ENCODE peak calls at places on chromosomes 7 and 10, in six cellular contexts. I is IMR-90, H is H9, A is trophoblast cell, S is mesendoderm, D is mesenchymal stem cell. M is an unnamed sample.

GRCh38 chr7:120992272-120993010 is 3.9 kb downstream of the CPED1 start:
- DNase-seq in D (no peak), A (no peak), S (no peak), I (no peak), H (no peak), M (no peak)

GRCh38 chr7:147276783-147277370 is 1160.3 kb downstream of the CNTNAP2 start:
- DNase-seq in I (no peak), A (no peak), S (no peak), H (no peak), D (no peak), M (no peak)

GRCh38 chr7:63931985-63932577 is 66.6 kb upstream of the ZNF722 start:
- DNase-seq in D (no peak), S (no peak), A (no peak), I (no peak), H (no peak), M (no peak)

GRCh38 chr7:105713488-105714465 is 132.5 kb upstream of the EFCAB10 start:
- DNase-seq in S (no peak), I (no peak), H (no peak), D (no peak), A (peak), M (no peak)

GRCh38 chr10:47113907-47114500 is 186.0 kb upstream of the GDF10 start:
- DNase-seq in I (no peak), D (no peak), S (no peak), H (no peak), A (no peak), M (no peak)

GRCh38 chr7:18593602-18594279 is 98.2 kb downstream of the HDAC9 start:
- DNase-seq in I (peak), H (no peak), S (no peak), A (no peak), D (peak), M (no peak)

GRCh38 chr7:25790261-25790660 is 361.7 kb upstream of the NFE2L3 start:
- DNase-seq in H (no peak), I (no peak), D (peak), S (no peak), A (no peak), M (no peak)

GRCh38 chr10:119815671-119816070 is 57.0 kb downstream of the MCMBP start:
- DNase-seq in I (no peak), H (no peak), A (no peak), S (no peak), D (no peak), M (no peak)

GRCh38 chr10:30433779-30434272 is at the start of gene MAP3K8:
- DNase-seq in H (peak), S (peak), I (peak), A (peak), D (peak), M (peak)

GRCh38 chr7:50270531-50271018 is 33.9 kb upstream of the IKZF1 start:
- DNase-seq in S (no peak), D (no peak), H (no peak), A (no peak), I (no peak), M (no peak)

DNA sequence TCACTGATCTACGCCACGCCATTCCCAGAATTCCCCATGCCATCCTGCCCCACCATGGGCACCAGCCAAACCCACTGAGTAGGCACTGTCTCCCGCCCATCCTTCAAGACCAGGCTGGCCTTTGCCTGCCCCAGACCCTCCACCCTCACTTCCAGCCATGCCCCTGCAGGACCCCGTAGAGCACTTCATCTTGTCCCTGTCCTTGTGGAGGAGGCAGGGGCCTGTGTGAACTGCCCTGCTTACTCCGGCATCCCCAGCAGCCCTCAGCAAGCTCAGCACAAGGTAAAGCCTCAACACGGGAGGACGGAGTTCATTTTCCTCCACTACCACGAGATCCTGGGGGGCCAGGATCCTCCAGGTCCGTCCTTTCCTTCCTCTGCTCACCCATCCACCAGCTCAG is 577.7 kb downstream of the PTPRN2 start:
- DNase-seq in H (no peak), I (no peak), A (no peak), S (no peak), D (no peak), M (no peak)
- H2BK120ac ChIP-seq in H (no peak), I (no peak), A (no peak), S (no peak), D (no peak), M (no peak)

GRCh38 chr7:120164-120555 is 72.2 kb upstream of the FAM20C start:
- DNase-seq in H (no peak), A (no peak), I (no peak), S (no peak), D (no peak), M (no peak)
- H2BK120ac ChIP-seq in H (no peak), A (no peak), I (no peak), S (no peak), D (no peak), M (no peak)

GRCh38 chr7:45583296-45583695 is 9.1 kb downstream of the ADCY1 start:
- DNase-seq in I (no peak), H (no peak), D (no peak), A (no peak), S (no peak), M (no peak)
- H2BK120ac ChIP-seq in I (no peak), H (no peak), D (no peak), A (no peak), S (no peak), M (no peak)

GRCh38 chr10:21516270-21517131 is 9.0 kb downstream of the SKIDA1 start:
- DNase-seq in I (peak), A (peak), S (peak), H (peak), D (peak), M (no peak)

GRCh38 chr10:21517983-21518628 is 7.4 kb downstream of the SKIDA1 start:
- DNase-seq in I (peak), H (no peak), S (peak), A (no peak), D (peak), M (no peak)

GRCh38 chr10:21518629-21519321 is 6.7 kb downstream of the SKIDA1 start:
- DNase-seq in H (no peak), A (no peak), S (peak), I (peak), D (peak), M (no peak)

GRCh38 chr10:21515581-21516269 is 9.8 kb downstream of the SKIDA1 start:
- DNase-seq in A (no peak), H (no peak), D (no peak), I (no peak), S (peak), M (no peak)

GRCh38 chr10:21517134-21517982 is 8.1 kb downstream of the SKIDA1 start:
- DNase-seq in I (peak), H (peak), D (peak), S (peak), A (peak), M (no peak)
- H2BK120ac ChIP-seq in I (peak), H (no peak), D (peak), S (peak), A (peak), M (peak)

DNA sequence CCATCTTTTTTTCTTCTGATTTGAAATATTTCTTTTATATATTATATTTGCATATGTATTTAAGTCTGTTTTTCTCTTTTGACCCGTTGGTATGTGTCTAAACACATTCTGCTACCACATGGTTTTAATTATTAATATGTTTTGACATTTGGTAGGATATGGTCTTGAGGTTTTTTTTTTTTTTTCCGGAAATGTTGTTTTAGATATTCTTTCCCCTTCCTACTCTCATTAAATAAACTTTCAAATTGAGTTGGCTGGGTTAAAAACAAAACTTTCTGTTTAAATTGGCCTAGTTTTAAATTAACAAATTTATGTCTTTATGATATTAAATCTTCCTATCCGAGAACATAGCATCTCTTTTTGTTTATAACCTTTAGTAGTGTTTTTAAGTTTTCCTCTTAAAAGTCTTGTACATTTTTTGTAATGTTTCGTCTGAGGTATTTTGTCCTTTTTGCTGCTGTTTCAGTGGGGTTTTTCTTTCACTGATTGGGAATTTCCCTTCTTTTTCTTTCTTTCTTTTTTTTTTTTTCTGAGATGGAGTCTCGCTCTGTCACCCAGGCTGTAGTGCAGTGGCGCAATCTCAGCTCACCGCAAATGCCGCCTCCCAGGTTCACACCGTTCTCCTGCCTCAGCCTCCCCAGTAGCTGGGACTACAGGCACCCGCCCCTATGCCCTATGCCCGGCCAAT is 25.4 kb downstream of the STAM start:
- DNase-seq in D (no peak), A (no peak), S (no peak), I (no peak), H (no peak), M (no peak)
- H2BK120ac ChIP-seq in D (no peak), A (no peak), S (no peak), I (no peak), H (no peak), M (no peak)

GRCh38 chr10:131083915-131084790 is 227.4 kb downstream of the TCERG1L start:
- DNase-seq in S (peak), I (no peak), D (no peak), H (peak), A (no peak), M (no peak)
- H2BK120ac ChIP-seq in S (no peak), I (no peak), D (no peak), H (no peak), A (peak), M (no peak)

DNA sequence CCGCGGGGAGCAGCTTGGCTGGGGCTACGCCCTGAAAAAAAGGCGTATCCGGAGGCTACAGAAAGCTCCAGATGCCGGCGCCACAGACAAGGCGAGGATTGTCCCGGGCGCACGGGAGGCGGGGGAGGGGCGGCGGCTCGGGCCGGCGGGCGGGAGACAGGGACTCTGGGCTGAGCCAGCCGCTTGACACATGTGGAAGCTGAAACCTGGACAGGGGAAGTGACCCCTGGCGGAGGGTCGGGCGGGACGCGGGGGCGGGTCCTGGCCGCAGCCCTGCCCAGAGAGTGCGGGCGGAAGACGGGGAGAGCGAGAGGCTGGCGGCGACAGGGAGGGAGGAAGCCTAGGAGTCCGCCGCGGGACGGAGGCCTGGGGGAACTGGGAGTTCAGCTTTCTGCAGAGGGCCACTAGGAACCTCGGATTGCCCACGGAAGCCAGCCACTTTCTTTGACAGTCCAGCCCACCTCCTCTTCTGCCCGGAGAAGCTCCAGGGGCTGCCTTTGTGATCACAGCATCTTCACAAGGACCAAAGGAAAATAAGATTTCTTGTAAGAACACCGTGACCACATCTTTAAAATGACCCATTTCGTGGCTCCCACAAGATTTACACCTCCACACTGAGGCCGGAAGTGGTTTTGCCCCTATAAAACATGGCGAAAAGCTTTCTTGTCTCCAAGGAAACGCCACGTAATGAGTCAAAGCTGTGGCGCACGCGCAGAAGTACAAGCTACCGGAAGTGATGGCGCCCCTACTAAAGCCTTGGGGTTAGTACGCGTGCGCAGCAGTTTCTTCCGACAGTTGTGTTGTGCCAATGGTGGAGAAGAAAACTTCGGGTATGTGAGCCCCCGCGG is at the start of the genes PLOD3 and ZNHIT1:
- DNase-seq in D (peak), I (peak), S (peak), H (peak), A (peak), M (peak)
- H2BK120ac ChIP-seq in D (peak), I (peak), S (no peak), H (no peak), A (peak), M (no peak)

GRCh38 chr10:16481052-16481728 is 40.5 kb downstream of the C1QL3 start:
- DNase-seq in I (no peak), D (no peak), A (no peak), H (no peak), S (no peak), M (no peak)
- H2BK120ac ChIP-seq in I (no peak), D (no peak), A (no peak), H (no peak), S (no peak), M (no peak)

GRCh38 chr7:47327698-47328391 is 254.1 kb downstream of the TNS3 start:
- DNase-seq in A (peak), I (peak), S (peak), H (peak), D (peak), M (peak)

GRCh38 chr7:47330026-47330425 is 251.9 kb downstream of the TNS3 start:
- DNase-seq in I (no peak), A (no peak), D (no peak), H (no peak), S (no peak), M (no peak)

GRCh38 chr7:47327306-47327697 is 254.6 kb downstream of the TNS3 start:
- DNase-seq in S (no peak), A (no peak), H (no peak), I (peak), D (no peak), M (no peak)

GRCh38 chr7:47329320-47329926 is 252.5 kb downstream of the TNS3 start:
- DNase-seq in D (peak), H (no peak), A (no peak), I (peak), S (no peak), M (no peak)

DNA sequence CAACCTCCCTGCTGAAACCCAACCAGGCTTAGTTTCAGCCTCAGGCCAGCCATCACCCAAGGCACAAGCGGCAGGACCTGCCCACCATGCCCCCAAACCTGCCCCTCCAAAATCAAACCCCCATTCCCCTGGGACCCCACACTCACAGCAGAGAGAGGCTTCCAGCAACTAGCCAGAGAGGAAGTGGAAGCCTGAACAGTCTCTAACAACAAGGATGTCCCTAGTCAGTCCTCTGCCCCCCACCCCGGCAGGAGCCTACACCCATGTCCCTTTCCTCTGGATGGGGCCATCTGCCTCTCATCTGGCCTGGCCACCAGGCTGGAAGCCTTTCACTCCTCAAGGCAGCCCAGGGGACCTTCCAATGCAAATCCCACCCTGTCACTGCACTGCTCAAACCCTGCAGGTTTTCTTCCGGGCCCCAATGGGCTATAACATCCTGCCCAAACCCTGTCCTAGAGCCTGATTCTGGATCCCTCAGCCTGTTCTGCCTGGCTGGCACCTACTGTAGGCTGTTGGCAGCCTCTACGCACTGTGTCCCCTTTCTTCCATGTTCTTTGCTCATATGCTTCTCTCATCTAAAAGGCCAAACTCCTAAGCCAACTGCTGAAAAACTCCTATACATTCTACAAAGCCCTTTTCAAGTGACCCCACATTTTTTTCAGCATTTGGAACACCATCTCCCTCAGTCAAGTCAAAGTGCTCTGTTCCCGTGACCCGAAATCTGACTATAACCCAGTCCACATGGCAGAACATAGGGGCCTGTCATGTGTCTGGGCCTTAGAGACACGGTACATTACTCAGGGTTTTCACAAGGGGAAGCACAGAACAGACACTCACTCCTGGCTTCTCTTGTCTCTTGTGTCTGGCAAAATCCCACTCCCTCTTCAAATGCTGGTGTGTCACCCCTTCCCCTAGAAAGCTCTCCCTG is 253.3 kb downstream of the TNS3 start:
- DNase-seq in I (no peak), S (peak), D (peak), H (no peak), A (no peak), M (no peak)
- H2BK120ac ChIP-seq in I (peak), S (no peak), D (peak), H (no peak), A (peak), M (no peak)

DNA sequence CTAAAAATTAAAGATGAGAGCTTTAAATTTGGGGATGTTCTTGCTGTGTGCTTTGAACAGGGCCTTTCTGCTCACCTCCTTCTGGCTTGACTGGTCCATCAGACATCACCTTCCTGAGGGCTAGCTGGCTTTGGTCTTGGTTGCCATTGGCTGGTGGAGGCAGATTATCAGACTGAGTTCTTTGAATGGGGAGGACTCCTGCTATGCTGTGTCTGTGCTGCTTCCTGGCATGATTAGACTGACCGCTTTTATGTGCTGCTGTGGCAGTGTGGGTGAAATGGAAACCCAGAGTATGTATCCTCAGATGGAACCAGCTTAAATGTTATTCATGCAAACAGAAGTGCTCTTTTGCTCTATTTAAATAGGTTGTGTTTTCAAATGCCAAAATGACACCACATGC is 341.6 kb downstream of the PCLO start:
- DNase-seq in S (peak), H (no peak), I (no peak), D (no peak), A (no peak), M (no peak)
- H2BK120ac ChIP-seq in S (no peak), H (no peak), I (no peak), D (no peak), A (no peak), M (no peak)